ENCODE peak calls at places on chromosomes 11 and 22, in six cellular contexts. O is mucosa of descending colon, X is HCT116, R is astrocyte of the spinal cord, C is neural crest cell, V is uterus. K is an unnamed sample.

GRCh38 chr11:14184548-14184947 is 174.4 kb downstream of the RRAS2 start:
- DNase-seq in X (no peak), V (no peak), C (no peak), R (no peak), O (no peak), K (no peak)

GRCh38 chr22:28072066-28072465 is 153.0 kb upstream of the PITPNB start:
- DNase-seq in O (no peak), C (no peak), X (no peak), V (no peak), R (no peak), K (no peak)

GRCh38 chr22:21907638-21908522 is 40.4 kb upstream of the MAPK1 start:
- DNase-seq in R (no peak), O (no peak), C (no peak), V (no peak), X (no peak), K (no peak)

GRCh38 chr11:69791266-69791665 is 16.1 kb upstream of the FGF4 start:
- DNase-seq in X (no peak), V (peak; percentile 59), R (peak; percentile 46), O (no peak), C (no peak), K (no peak)

GRCh38 chr11:14969922-14970323 is 2.2 kb downstream of the CALCA start:
- DNase-seq in X (peak; percentile 15), O (peak; percentile 62), C (peak; percentile 85), V (no peak), R (no peak), K (no peak)

GRCh38 chr22:48670747-48671146 is 1156.9 kb downstream of the BRD1 start:
- DNase-seq in R (no peak), O (no peak), X (no peak), C (no peak), V (no peak), K (no peak)

GRCh38 chr11:79441159-79441875 is 487 bp upstream of the TENM4 start:
- DNase-seq in O (no peak), X (no peak), V (peak; percentile 15), C (no peak), R (peak; percentile 56), K (no peak)

GRCh38 chr22:47859891-47860290 is 1097.4 kb downstream of the TBC1D22A start:
- DNase-seq in X (no peak), V (no peak), C (no peak), O (no peak), R (no peak), K (no peak)

GRCh38 chr22:20105456-20106204 is 10.3 kb upstream of the RANBP1 start:
- DNase-seq in C (no peak), X (no peak), V (no peak), R (no peak), O (no peak), K (no peak)

DNA sequence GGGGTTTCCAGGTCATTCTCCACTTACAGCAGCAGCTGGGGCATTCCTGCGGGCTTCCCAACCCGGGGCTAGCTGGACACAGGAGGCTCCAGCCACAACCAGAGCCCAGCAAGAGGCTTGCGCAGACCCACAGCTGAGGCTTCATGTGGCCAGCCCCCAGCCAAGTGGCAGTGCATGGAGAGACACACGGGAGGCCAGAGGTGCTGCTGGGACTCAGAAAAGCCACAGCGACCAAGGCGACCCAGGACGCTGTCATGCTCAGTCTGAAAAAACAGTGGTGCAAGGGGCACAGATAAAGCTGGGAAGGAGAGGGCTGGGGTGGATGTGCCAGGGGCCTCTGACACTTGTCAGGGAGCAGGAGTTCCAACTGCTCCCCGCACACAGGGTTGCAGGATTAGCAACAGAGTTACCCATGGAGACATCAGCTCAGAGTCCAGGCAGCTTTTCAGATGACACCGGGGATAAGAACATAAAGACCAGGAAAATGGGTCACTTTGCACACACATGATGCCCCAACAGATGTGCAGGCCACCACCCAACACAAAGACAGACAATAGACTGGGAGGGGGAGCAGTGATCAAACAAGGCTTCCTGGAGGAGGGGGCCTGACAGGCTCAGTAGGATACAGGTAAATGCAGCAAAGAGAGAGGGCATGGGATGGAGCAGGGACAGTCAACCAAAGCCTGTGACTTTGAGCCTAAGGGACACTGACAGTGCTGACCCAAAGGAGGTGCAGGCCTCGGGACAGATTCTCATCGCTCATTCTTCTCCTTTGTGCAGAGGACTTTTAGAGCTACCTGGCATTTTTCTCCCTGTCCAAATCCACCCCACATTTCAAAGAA is 6.9 kb upstream of the NEAT1 start:
- DNase-seq in C (no peak), R (no peak), X (no peak), V (no peak), O (no peak), K (no peak)
- TF ChIP-seq CTCF in C (no peak), R (no peak), X (no peak), V (no peak), O (no peak), K (no peak)

GRCh38 chr11:118027694-118028093 is 41.5 kb downstream of the IL10RA start:
- DNase-seq in O (no peak), C (no peak), V (no peak), X (no peak), R (no peak), K (no peak)
- TF ChIP-seq CTCF in O (no peak), C (no peak), V (no peak), X (no peak), R (no peak), K (no peak)

GRCh38 chr22:30047364-30047738 is 32.9 kb upstream of the HORMAD2 start:
- DNase-seq in R (no peak), O (peak; percentile 11), X (no peak), C (no peak), V (no peak), K (no peak)
- TF ChIP-seq CTCF in R (no peak), O (no peak), X (no peak), C (no peak), V (no peak), K (no peak)

DNA sequence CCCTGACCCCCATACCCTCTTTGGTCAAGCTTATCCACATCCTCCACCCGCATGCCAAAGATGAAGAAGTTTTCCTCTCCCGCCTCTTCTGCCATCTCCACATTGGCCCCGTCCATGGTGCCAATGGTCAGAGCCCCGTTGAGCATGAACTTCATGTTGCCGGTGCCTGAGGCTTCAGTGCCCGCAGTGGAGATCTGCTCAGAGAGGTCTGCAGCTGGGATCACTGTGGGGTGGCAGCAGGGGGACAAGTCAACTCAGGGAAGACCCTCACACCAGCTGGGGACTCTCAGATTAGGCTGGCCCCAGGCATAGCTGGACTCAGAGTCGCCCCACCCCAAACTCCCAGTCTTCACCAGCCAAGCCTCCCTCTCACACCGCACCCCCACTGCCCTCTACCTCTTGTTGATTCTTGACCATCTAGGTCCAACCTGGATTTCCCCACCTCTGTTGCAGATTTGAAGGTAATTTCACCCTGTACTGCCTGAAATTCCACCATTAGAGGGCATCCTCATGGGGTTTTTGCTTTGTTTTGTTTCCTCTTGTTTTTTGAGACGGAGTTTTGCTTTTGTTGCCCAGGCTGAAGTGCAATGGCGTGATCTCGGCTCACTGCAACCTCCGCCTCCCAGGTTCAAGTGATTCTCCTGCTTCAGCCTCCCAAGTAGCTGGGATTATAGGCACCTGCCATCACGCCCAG is 6.6 kb upstream of the RASGRP2 start:
- DNase-seq in O (no peak), C (no peak), X (no peak), V (no peak), R (no peak), K (no peak)
- TF ChIP-seq CTCF in O (no peak), C (no peak), X (no peak), V (no peak), R (peak; percentile 16), K (no peak)

GRCh38 chr11:86941871-86942208 is 13.4 kb downstream of the FZD4 start:
- DNase-seq in X (no peak), C (no peak), O (no peak), V (no peak), R (no peak), K (no peak)

GRCh38 chr11:86941077-86941870 is 13.9 kb downstream of the FZD4 start:
- DNase-seq in O (no peak), X (no peak), V (no peak), C (no peak), R (no peak), K (no peak)

GRCh38 chr11:86938900-86939880 is 16.0 kb downstream of the FZD4 start:
- DNase-seq in V (no peak), O (peak; percentile 51), C (no peak), R (peak; percentile 59), X (peak; percentile 37), K (no peak)

GRCh38 chr11:86938203-86938899 is 16.8 kb downstream of the FZD4 start:
- DNase-seq in V (no peak), C (no peak), O (no peak), R (no peak), X (no peak), K (no peak)

DNA sequence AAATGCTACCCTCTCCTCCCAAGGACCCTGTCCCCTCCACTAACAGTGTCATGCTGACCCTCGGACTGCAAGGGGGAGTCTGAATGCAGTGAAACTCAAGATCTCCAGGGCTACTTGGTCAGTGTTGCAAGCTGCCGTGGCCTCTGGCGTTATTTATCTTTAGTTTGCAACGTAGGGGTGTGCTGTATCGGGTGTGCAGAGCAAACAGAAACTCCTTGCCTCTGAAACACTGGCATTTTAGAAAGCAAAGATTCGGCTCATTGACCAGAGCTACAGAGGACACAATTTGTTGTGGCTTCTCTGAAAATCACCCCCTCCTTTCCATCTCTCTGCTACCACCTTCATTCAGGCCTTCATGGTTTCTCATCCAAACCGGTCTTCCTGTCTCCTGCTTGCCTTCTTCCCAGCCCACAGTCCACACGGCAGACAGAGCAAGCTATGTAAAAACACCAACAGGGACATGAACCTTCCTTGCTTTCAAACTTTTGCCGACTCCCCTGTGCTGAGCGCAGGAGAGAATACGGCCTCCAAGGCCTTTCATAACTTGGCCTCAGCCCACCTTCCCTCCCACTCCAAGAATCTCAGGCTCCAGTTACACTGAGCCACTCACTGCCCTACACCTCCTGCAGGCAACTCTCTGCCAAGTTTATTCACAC is 14.9 kb downstream of the FZD4 start:
- DNase-seq in C (no peak), O (no peak), X (no peak), R (peak; percentile 74), V (peak; percentile 76), K (no peak)
- TF ChIP-seq CTCF in C (no peak), O (no peak), X (no peak), R (no peak), V (no peak), K (no peak)

K was measured in omental fat pad.